ENCODE peak calls at places on chromosomes 11 and 22, in eight cellular contexts. O, F, G, T, N, Z, X and E are unnamed samples.

GRCh38 chr11:66333220-66333877 is 2.9 kb downstream of the RIN1 start:
- DNase-seq in F (no peak), Z (peak), G (no peak), T (peak), O (peak), N (no peak), X (no peak), E (no peak)

GRCh38 chr11:134757633-134758032 is 345.6 kb upstream of the B3GAT1 start:
- DNase-seq in T (no peak), N (no peak), F (no peak), Z (no peak), X (no peak), G (no peak), O (no peak), E (no peak)

GRCh38 chr22:42192547-42192946 is 61.9 kb upstream of the CYP2D6 start:
- DNase-seq in Z (no peak), F (no peak), X (no peak), T (no peak), N (no peak), G (no peak), O (no peak), E (no peak)

GRCh38 chr22:46766611-46767010 is 4.2 kb downstream of the TBC1D22A start:
- DNase-seq in Z (no peak), T (no peak), O (no peak), G (no peak), N (no peak), F (no peak), X (no peak), E (no peak)

GRCh38 chr11:114340311-114341131 is 44.3 kb downstream of the NNMT start:
- DNase-seq in G (peak), O (no peak), X (peak), Z (peak), F (peak), N (peak), T (peak), E (peak)

GRCh38 chr11:110490886-110491285 is 61.1 kb downstream of the FDX1 start:
- DNase-seq in F (no peak), X (peak), N (no peak), G (no peak), T (no peak), O (no peak), Z (no peak), E (peak)

GRCh38 chr11:63478896-63479295 is 12.1 kb downstream of the PLAAT5 start:
- DNase-seq in T (peak), X (peak), F (peak), G (no peak), N (no peak), Z (peak), O (no peak), E (peak)

GRCh38 chr11:57424802-57425564 is 1.9 kb downstream of the SLC43A3 start:
- DNase-seq in G (peak), T (peak), Z (no peak), O (no peak), F (peak), X (peak), N (peak), E (peak)

GRCh38 chr11:123195182-123196059 is at the start of gene CLMP:
- DNase-seq in X (no peak), F (peak), Z (peak), G (peak), T (peak), N (peak), O (peak), E (peak)

GRCh38 chr11:91394718-91395414 is 829.8 kb upstream of the FAT3 start:
- DNase-seq in X (no peak), F (no peak), T (no peak), O (peak), Z (peak), N (no peak), G (no peak), E (no peak)

GRCh38 chr22:35173655-35174054 is 83.6 kb upstream of the HMGXB4 start:
- DNase-seq in F (no peak), N (no peak), G (no peak), X (no peak), O (no peak), T (no peak), Z (no peak), E (no peak)

GRCh38 chr11:115201121-115201792 is 303.0 kb downstream of the CADM1 start:
- DNase-seq in T (no peak), X (peak), F (no peak), Z (peak), N (no peak), O (no peak), G (no peak), E (peak)

GRCh38 chr22:36439481-36440271 is 41.8 kb downstream of the TXN2 start:
- DNase-seq in X (peak), O (no peak), T (peak), N (no peak), G (peak), F (peak), Z (peak), E (peak)

GRCh38 chr11:75262961-75263852 is 22.6 kb downstream of the TPBGL start:
- DNase-seq in X (no peak), G (peak), O (no peak), Z (no peak), N (no peak), T (peak), F (peak), E (no peak)

GRCh38 chr11:122042981-122043380 is 73.0 kb downstream of the BLID start:
- DNase-seq in O (no peak), N (no peak), F (no peak), X (no peak), G (no peak), T (no peak), Z (no peak), E (no peak)

GRCh38 chr11:31702966-31703365 is 108.2 kb downstream of the PAX6 start:
- DNase-seq in X (peak), Z (no peak), N (no peak), T (no peak), O (no peak), F (no peak), G (no peak), E (no peak)

GRCh38 chr22:42945736-42946135 is 69.2 kb downstream of the PACSIN2 start:
- DNase-seq in O (no peak), T (no peak), F (no peak), Z (no peak), N (no peak), G (no peak), X (no peak), E (no peak)

DNA sequence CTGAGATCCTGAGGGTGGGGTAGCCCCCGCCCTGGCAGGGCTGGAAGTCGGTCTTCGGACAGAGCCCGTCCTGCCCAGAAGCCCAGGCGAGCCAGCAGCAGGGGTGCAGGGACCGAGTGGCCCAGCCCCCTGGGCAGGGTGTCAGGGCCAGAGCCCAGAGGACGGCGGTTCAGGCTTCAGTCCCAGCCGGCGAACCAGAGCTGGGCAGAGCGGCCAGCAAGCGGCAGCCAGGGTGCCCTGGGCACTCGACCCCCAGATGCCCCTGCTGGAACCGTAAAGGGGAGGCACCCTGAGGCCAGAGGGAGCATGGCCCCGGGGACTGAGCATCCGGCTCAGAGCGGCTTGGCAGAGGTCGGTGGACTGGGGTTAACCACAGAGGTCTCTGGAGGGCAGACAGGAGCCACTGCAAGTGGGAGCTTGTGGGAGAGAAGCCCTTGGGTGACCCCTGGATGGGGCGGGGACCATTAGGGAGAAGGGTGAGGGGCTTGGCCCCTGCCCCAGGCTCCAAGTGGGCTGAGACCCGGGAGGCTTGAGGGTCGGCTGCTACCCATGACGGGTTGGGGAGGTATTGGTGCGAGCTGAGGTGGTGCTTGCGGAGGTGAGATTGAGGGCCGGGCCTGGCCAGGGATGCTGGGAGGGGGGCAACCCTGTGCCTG is 15.9 kb downstream of the LSP1 start:
- DNase-seq in O (peak), F (no peak), X (no peak), Z (no peak), T (no peak), G (peak), N (no peak), E (no peak)
- H3K4me3 ChIP-seq in O (no peak), F (peak), X (no peak), Z (no peak), T (no peak), G (peak), N (no peak), E (no peak)

GRCh38 chr11:40281055-40281580 is 1178.3 kb downstream of the LRRC4C start:
- DNase-seq in T (no peak), N (no peak), O (no peak), G (no peak), F (no peak), X (no peak), Z (no peak), E (no peak)
- H3K4me3 ChIP-seq in T (no peak), N (peak), O (no peak), G (no peak), F (no peak), X (no peak), Z (no peak), E (no peak)

DNA sequence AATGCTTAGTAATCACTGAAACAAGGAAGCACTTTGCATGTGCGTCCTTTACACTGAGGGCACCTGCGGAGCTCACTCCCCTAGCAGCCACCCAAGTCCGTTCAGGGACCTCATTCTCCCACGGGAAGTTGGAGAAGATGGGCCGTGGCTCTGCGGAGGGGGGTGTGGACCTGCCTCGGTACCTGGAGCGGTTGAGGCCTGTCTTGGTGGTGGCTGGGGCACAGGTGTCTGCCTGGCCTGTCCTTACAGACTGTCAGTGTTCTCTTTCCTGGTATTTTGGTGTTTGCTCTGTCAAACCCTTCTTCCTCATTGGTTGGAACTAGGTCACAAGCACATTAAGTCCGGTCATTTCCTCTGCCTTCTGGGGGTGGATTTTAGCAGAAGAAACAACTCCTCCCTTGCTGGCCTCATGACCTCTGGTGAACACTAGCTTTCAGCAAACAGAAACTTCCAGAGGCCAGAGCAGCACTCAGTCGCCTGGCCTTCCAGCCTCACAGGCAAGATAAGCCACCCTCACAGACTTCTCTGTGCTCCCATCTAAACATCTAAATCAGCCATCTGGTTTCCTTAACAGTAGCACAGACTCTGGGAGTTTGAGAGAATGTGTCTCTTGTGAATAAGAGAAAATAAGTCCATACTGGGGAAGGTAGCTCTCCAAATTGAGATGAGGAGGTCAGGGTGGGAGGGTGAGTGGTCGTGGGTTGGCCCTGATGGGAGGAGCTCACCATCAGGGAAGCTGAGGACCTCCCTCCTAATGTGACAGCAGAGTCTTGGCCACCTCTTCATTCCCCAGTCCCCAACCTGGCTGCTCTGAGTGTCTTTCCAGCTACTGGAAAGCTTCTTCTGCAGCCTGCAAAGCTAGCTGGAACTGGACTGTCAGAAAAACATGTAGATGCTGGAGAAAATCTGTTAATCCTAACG is 8.6 kb downstream of the SNAP29 start:
- DNase-seq in Z (peak), G (peak), T (peak), O (no peak), N (peak), F (no peak), X (no peak), E (no peak)
- H3K4me3 ChIP-seq in Z (no peak), G (no peak), T (no peak), O (no peak), N (no peak), F (no peak), X (no peak), E (no peak)

DNA sequence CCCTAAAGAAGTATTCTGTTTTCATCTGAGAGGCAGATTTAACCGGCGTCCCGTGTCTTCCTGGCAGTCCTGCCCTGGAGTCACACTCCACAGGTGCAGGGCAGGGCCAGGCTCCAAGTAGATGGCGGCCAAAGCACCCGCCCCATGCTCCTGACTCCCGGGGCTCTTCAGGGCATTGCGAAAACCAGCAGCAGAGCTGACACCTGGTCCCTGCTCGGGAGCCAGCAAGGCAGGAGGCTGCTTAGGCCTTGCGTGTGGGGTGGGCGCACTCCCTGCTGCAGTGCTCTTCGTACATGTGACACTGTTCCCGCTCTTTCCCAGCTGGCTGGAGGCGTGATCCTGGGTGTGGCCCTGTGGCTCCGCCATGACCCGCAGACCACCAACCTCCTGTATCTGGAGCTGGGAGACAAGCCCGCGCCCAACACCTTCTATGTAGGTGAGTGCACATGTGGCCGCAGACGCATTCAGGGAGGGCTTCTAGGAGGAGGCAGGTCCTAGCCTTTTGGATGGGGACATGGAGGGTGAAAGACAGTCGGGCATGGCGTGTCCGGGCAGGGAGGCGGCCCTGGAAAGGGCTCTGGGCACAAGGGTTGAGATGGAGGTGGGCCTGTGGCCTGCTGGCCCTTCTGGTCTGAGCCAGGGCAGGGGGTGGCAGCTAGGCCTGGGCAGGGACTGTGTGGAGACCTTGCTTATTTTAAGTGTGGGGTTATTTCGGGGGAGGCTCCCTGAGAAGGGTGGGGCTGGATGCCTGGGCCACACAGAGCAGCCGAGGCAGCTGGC is 10.3 kb upstream of the TSSC4 start:
- DNase-seq in T (no peak), G (no peak), N (no peak), Z (no peak), O (peak), X (no peak), F (no peak), E (no peak)
- H3K4me3 ChIP-seq in T (no peak), G (no peak), N (no peak), Z (no peak), O (no peak), X (no peak), F (no peak), E (no peak)

DNA sequence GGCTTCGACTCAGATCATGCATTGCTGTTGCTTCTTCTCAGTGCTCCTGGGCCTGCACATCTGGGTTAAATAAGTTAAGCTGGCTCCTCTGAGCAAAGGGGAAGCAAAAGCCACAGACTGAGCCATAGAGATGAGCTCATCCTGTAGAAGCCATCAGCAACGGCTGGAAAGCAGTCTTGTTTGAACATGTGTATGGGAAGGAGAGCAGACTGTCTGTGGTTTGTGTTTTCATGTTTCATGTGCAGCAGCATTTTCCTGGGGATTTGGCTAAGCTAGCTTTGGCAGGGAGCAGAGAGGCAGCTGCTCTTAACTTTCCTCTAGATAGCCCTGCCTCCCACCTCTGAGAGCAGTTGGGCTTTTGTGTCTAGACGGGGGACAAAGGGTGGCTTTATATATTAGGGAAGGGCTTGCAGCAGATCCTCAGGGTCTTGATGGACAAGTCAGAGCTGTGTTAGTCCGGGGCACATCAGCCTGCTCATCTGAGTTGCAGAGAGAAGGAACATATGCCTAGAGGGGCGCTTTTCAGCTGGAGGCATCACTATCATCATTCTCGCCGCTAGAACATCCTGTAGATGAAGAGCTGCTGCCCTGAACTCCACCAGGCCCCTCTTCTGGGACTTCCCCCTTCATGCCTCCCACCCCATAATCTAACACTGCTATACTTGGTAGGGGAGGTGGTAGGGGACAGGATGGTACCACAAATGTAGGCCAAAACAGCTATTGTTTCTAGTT is 14.9 kb downstream of the DCPS start:
- DNase-seq in F (peak), O (no peak), Z (peak), X (peak), N (no peak), G (peak), T (peak), E (peak)
- H3K4me3 ChIP-seq in F (no peak), O (no peak), Z (no peak), X (no peak), N (peak), G (no peak), T (no peak), E (peak)

GRCh38 chr11:3051435-3052108 is 5.7 kb downstream of the CARS1 start:
- DNase-seq in Z (no peak), G (no peak), N (no peak), T (no peak), X (no peak), O (no peak), F (no peak), E (no peak)
- H3K4me3 ChIP-seq in Z (no peak), G (no peak), N (no peak), T (no peak), X (no peak), O (no peak), F (no peak), E (no peak)

DNA sequence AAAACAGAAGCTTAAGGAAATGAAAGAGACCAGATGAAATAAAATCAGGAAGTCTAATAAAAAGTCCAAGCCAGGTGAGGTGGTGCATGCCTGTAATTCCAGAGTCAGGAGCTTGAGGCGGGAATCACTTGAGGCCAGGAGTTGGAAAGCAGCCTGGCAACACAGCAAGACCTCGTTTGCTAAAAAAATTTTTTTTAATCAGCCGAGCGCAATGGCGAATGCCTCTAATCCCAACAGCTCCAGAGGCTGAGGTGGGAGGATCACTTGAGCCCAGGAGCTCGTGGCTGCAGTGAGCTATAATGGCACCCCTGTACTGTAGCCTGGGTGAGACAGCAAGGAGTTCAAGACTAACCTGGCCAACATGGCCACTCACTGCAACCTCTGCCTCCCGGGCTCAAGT is 8.0 kb downstream of the RAB6A start:
- DNase-seq in T (no peak), Z (no peak), X (no peak), F (no peak), G (no peak), N (no peak), O (no peak), E (no peak)
- H3K4me3 ChIP-seq in T (no peak), Z (no peak), X (no peak), F (no peak), G (no peak), N (no peak), O (no peak), E (no peak)